ENCODE peak calls at places on chromosomes 12 and 14, in five cellular contexts. W is lower leg skin; Y is CD8-positive, alpha-beta T cell; G is HEK293T; Q is colonic mucosa. F is an unnamed sample.

GRCh38 chr14:22375321-22375930 is 213.6 kb downstream of the DAD1 start:
- DNase-seq in W (no peak), Y (no peak), G (peak), Q (peak), F (peak)

GRCh38 chr12:48813464-48814312 is 4.6 kb upstream of the CACNB3 start:
- DNase-seq in W (no peak), Y (no peak), G (no peak), Q (no peak), F (peak)

GRCh38 chr14:103463149-103463548 is 59.5 kb downstream of the CKB start:
- DNase-seq in W (no peak), Y (no peak), G (no peak), Q (no peak), F (no peak)

GRCh38 chr12:7450667-7451066 is 6.7 kb upstream of the CD163L1 start:
- DNase-seq in W (no peak), Y (no peak), G (no peak), Q (no peak), F (no peak)

GRCh38 chr12:98820005-98820404 is 174.9 kb downstream of the APAF1 start:
- DNase-seq in W (no peak), Y (no peak), G (no peak), Q (no peak), F (no peak)

GRCh38 chr12:102879-103168 is 36.3 kb downstream of the IQSEC3 start:
- DNase-seq in W (no peak), Y (no peak), G (no peak), Q (no peak), F (no peak)

GRCh38 chr14:21101802-21102413 is 1.0 kb downstream of the TMEM253 start:
- DNase-seq in W (no peak), Y (no peak), G (no peak), Q (no peak), F (no peak)

GRCh38 chr12:77433799-77434198 is 368.4 kb upstream of the E2F7 start:
- DNase-seq in W (no peak), Y (no peak), G (no peak), Q (no peak), F (no peak)

GRCh38 chr14:76953196-76953945 is 75.1 kb downstream of the IRF2BPL start:
- DNase-seq in W (peak), Y (peak), G (no peak), Q (peak), F (peak)

GRCh38 chr14:32607399-32607798 is 278.3 kb downstream of the AKAP6 start:
- DNase-seq in W (no peak), Y (no peak), G (no peak), Q (no peak), F (no peak)

GRCh38 chr12:109606261-109607028 is 32.9 kb downstream of the MVK start:
- DNase-seq in W (no peak), Y (no peak), G (no peak), Q (no peak), F (no peak)

GRCh38 chr14:87380054-87380453 is 612.9 kb downstream of the GALC start:
- DNase-seq in W (no peak), Y (no peak), G (no peak), Q (no peak), F (no peak)

GRCh38 chr12:6180300-6181051 is 19.7 kb upstream of the CD9 start:
- DNase-seq in W (no peak), Y (no peak), G (no peak), Q (peak), F (peak)

F was measured in fibroblast of pulmonary artery.